ENCODE peak calls at places on chromosome 9, in nine cellular contexts. R is mucosa of descending colon, O is GDM1, C is mucosa of gallbladder, U is NCI-H774, E is astrocyte, T is nucleus accumbens, X is left ventricle myocardium superior, L is dorsolateral prefrontal cortex. F is an unnamed sample.

GRCh38 chr9:136327313-136327971 is at the start of gene GPSM1:
- DNase-seq in O (peak), T (no peak), X (peak), R (no peak), E (no peak), L (peak), U (peak), C (peak), F (peak)

GRCh38 chr9:126198854-126199253 is 127.8 kb upstream of the MVB12B start:
- DNase-seq in E (no peak), O (no peak), R (no peak), C (no peak), T (no peak), L (no peak), U (no peak), X (no peak), F (no peak)

GRCh38 chr9:95003694-95004451 is 277.4 kb downstream of the AOPEP start:
- DNase-seq in O (peak), C (no peak), L (peak), U (peak), X (peak), T (no peak), E (peak), R (peak), F (peak)

GRCh38 chr9:111482656-111483418 is 1.3 kb downstream of the ECPAS start:
- DNase-seq in U (peak), L (peak), R (peak), C (peak), E (peak), T (peak), X (peak), O (peak), F (peak)

GRCh38 chr9:4837126-4837767 is 44.5 kb downstream of the RCL1 start:
- DNase-seq in O (no peak), L (no peak), X (no peak), E (peak), T (no peak), C (no peak), U (no peak), R (no peak), F (no peak)

GRCh38 chr9:120937127-120937526 is 10.5 kb upstream of the TRAF1 start:
- DNase-seq in T (no peak), O (no peak), R (no peak), U (no peak), L (no peak), E (no peak), C (no peak), X (peak), F (no peak)

GRCh38 chr9:120808931-120809330 is 15.7 kb upstream of the FBXW2 start:
- DNase-seq in L (no peak), C (no peak), O (no peak), T (no peak), U (no peak), R (no peak), E (no peak), X (no peak), F (no peak)

GRCh38 chr9:27165670-27166069 is 56.6 kb downstream of the TEK start:
- DNase-seq in C (no peak), U (no peak), T (no peak), E (no peak), L (no peak), R (no peak), X (no peak), O (no peak), F (no peak)

GRCh38 chr9:136488247-136489214 is 5.7 kb upstream of the SEC16A start:
- DNase-seq in L (peak), C (peak), E (no peak), R (peak), O (peak), X (peak), T (peak), U (peak), F (peak)

GRCh38 chr9:132597073-132597775 is 14.8 kb downstream of the BARHL1 start:
- DNase-seq in E (no peak), C (peak), R (no peak), L (peak), O (peak), X (peak), T (peak), U (no peak), F (peak)

GRCh38 chr9:114356792-114357191 is 27.1 kb downstream of the ORM2 start:
- DNase-seq in U (no peak), X (no peak), O (no peak), E (no peak), R (no peak), C (no peak), L (no peak), T (no peak), F (no peak)

GRCh38 chr9:133666845-133667244 is 30.7 kb downstream of the DBH start:
- DNase-seq in U (no peak), O (no peak), E (no peak), R (no peak), C (no peak), X (no peak), L (no peak), T (no peak), F (no peak)

GRCh38 chr9:16090907-16091629 is 538.2 kb downstream of the CCDC171 start:
- DNase-seq in C (no peak), L (no peak), O (no peak), E (peak), X (no peak), U (no peak), R (no peak), T (no peak), F (no peak)

GRCh38 chr9:71901695-71902094 is 9.3 kb downstream of the ABHD17B start:
- DNase-seq in C (no peak), O (no peak), R (no peak), L (no peak), X (no peak), E (no peak), U (no peak), T (no peak), F (no peak)

GRCh38 chr9:88322906-88323566 is 65.2 kb upstream of the SPIN1 start:
- DNase-seq in T (no peak), R (no peak), X (no peak), C (peak), E (peak), O (peak), L (no peak), U (no peak), F (no peak)

GRCh38 chr9:87685431-87685830 is 40.5 kb upstream of the CTSL start:
- DNase-seq in X (no peak), O (no peak), T (no peak), E (peak), R (no peak), L (no peak), U (no peak), C (no peak), F (no peak)

GRCh38 chr9:134503301-134504105 is 138.1 kb upstream of the COL5A1 start:
- DNase-seq in E (no peak), C (no peak), L (no peak), O (no peak), R (no peak), T (no peak), U (no peak), X (no peak), F (no peak)